ENCODE peak calls at places on chromosomes 3 and 15, in ten cellular contexts. K is HuH-7; A is germinal center; X is HS-27A; S is OCI-LY7; H is COR-L47; O is stimulated activated CD4-positive, alpha-beta T cell treated with anti-CD3 and anti-CD28 coated beads, Interleukin-2, amount 100 ng/mL, for 48 hours; Q is stimulated activated CD8-positive, alpha-beta memory T cell treated with anti-CD3 and anti-CD28 coated beads, Interleukin-15, amount 100 ng/mL, for 48 hours; B is left ventricle myocardium inferior; Z is globus pallidus. C is an unnamed sample.

GRCh38 chr3:105762749-105763673 is 105.8 kb downstream of the CBLB start:
- DNase-seq in K (no peak), A (no peak), X (no peak), S (no peak), H (no peak), O (no peak), Q (no peak), B (no peak), Z (no peak), C (no peak)

GRCh38 chr15:43144512-43144911 is 11.1 kb downstream of the TMEM62 start:
- DNase-seq in K (no peak), A (no peak), X (no peak), S (peak; percentile 50), H (no peak), O (no peak), Q (no peak), B (no peak), Z (no peak), C (no peak)

GRCh38 chr15:72609862-72610261 is 44.6 kb upstream of the GOLGA6B start:
- DNase-seq in K (no peak), A (no peak), X (no peak), S (no peak), H (no peak), O (no peak), Q (no peak), B (no peak), Z (no peak), C (no peak)

GRCh38 chr3:175737646-175738572 is 878.8 kb downstream of the NAALADL2 start:
- DNase-seq in K (no peak), A (no peak), X (peak; percentile 72), S (no peak), H (no peak), O (no peak), Q (no peak), B (no peak), Z (no peak), C (no peak)

GRCh38 chr3:181694805-181695660 is 16.7 kb upstream of the SOX2 start:
- DNase-seq in K (no peak), A (no peak), X (no peak), S (no peak), H (no peak), O (no peak), Q (no peak), B (peak; percentile 40), Z (peak; percentile 87), C (peak; percentile 90)

GRCh38 chr15:57875347-57875746 is 168.8 kb downstream of the POLR2M start:
- DNase-seq in K (no peak), A (no peak), X (no peak), S (no peak), H (no peak), O (no peak), Q (no peak), B (no peak), Z (no peak), C (no peak)

GRCh38 chr3:65833761-65834505 is 204.8 kb downstream of the MAGI1 start:
- DNase-seq in K (no peak), A (no peak), X (no peak), S (no peak), H (no peak), O (no peak), Q (no peak), B (no peak), Z (no peak), C (no peak)

GRCh38 chr15:63196846-63197245 is 7.4 kb downstream of the RAB8B start:
- DNase-seq in K (no peak), A (no peak), X (no peak), S (no peak), H (peak; percentile 11), O (no peak), Q (no peak), B (no peak), Z (no peak), C (no peak)

GRCh38 chr3:127238602-127239001 is 45.7 kb downstream of the PRR23E start:
- DNase-seq in K (no peak), A (no peak), X (no peak), S (no peak), H (no peak), O (no peak), Q (no peak), B (no peak), Z (no peak), C (no peak)

GRCh38 chr3:109874900-109875735 is 537.8 kb upstream of the DPPA4 start:
- DNase-seq in K (no peak), A (no peak), X (no peak), S (no peak), H (no peak), O (no peak), Q (no peak), B (no peak), Z (no peak), C (no peak)

GRCh38 chr3:172512363-172512762 is 10.9 kb downstream of the TNFSF10 start:
- DNase-seq in K (no peak), A (peak; percentile 22), X (no peak), S (peak; percentile 43), H (no peak), O (peak; percentile 61), Q (peak; percentile 69), B (peak; percentile 60), Z (peak; percentile 54), C (no peak)

GRCh38 chr3:126540342-126540849 is 16.4 kb downstream of the CHST13 start:
- DNase-seq in K (no peak), A (no peak), X (peak; percentile 91), S (no peak), H (no peak), O (no peak), Q (no peak), B (no peak), Z (peak; percentile 18), C (peak; percentile 71)

GRCh38 chr3:149618151-149619123 is 39.4 kb downstream of the WWTR1 start:
- DNase-seq in K (no peak), A (no peak), X (no peak), S (no peak), H (peak; percentile 15), O (no peak), Q (no peak), B (peak; percentile 29), Z (peak; percentile 42), C (no peak)

C was measured in islet precursor cell.